ENCODE peak calls at places on chromosomes 6 and 20, in four cellular contexts. T, S, P and V are unnamed samples. For H3K36me3, the result is how much of the 10 kb centered on the place peaks cover.

GRCh38 chr6:5030596-5031136 is 26.8 kb upstream of the RPP40 start:
- DNase-seq in S (peak), T (peak), P (peak), V (peak)

GRCh38 chr6:159594750-159595117 is 98.3 kb downstream of the SOD2 start:
- DNase-seq in S (no peak), P (no peak), T (no peak), V (no peak)

GRCh38 chr20:50532231-50532630 is 22.0 kb downstream of the PTPN1 start:
- DNase-seq in S (no peak), P (no peak), T (no peak), V (no peak)

GRCh38 chr20:35013421-35014411 is 58.0 kb downstream of the MYH7B start:
- DNase-seq in P (no peak), T (no peak), S (no peak), V (peak)

GRCh38 chr20:31968299-31969126 is 562 bp downstream of the XKR7 start:
- DNase-seq in P (peak), S (peak), T (peak), V (peak)

GRCh38 chr6:96939019-96939805 is 14.7 kb downstream of the KLHL32 start:
- DNase-seq in S (no peak), P (no peak), T (no peak), V (no peak)

GRCh38 chr6:24228681-24229255 is 102.8 kb downstream of the NRSN1 start:
- DNase-seq in T (no peak), S (no peak), P (no peak), V (no peak)

GRCh38 chr6:71585472-71585871 is 296.9 kb downstream of the OGFRL1 start:
- DNase-seq in P (no peak), T (no peak), S (no peak), V (no peak)

GRCh38 chr20:5095454-5095853 is 24.3 kb downstream of the PCNA start:
- DNase-seq in S (no peak), T (no peak), P (no peak), V (peak)

GRCh38 chr20:51299413-51299812 is 243.1 kb downstream of the NFATC2 start:
- DNase-seq in P (no peak), T (no peak), S (no peak), V (no peak)

GRCh38 chr6:156175971-156176421 is 601.2 kb upstream of the ARID1B start:
- DNase-seq in P (peak), T (no peak), S (peak), V (no peak)

GRCh38 chr6:27178860-27179259 is 68.6 kb upstream of the PRSS16 start:
- DNase-seq in P (no peak), S (no peak), T (no peak), V (no peak)

GRCh38 chr20:48730977-48731376 is 96.8 kb downstream of the PREX1 start:
- DNase-seq in T (no peak), P (no peak), S (no peak), V (no peak)

GRCh38 chr20:59634435-59635005 is 30.2 kb downstream of the PHACTR3 start:
- DNase-seq in S (no peak), T (no peak), P (no peak), V (no peak)

GRCh38 chr20:58179432-58180099 is 48.9 kb downstream of the ANKRD60 start:
- DNase-seq in S (peak), T (peak), P (peak), V (peak)

GRCh38 chr20:48718914-48719578 is 108.8 kb downstream of the PREX1 start:
- DNase-seq in T (no peak), P (no peak), S (no peak), V (no peak)

GRCh38 chr6:67615796-67616195 is 1019.3 kb upstream of the ADGRB3 start:
- DNase-seq in T (no peak), P (no peak), S (no peak), V (no peak)

GRCh38 chr20:46011631-46012482 is 3.1 kb downstream of the MMP9 start:
- DNase-seq in S (peak), T (no peak), P (peak), V (peak)

GRCh38 chr20:63317061-63317460 is 24.1 kb downstream of the COL20A1 start:
- DNase-seq in P (no peak), T (no peak), S (no peak), V (peak)

GRCh38 chr6:15996030-15996429 is 132.9 kb upstream of the MYLIP start:
- DNase-seq in P (no peak), S (no peak), T (no peak), V (no peak)

GRCh38 chr6:45818655-45819054 is 197.0 kb downstream of the CLIC5 start:
- DNase-seq in T (no peak), S (no peak), P (no peak), V (no peak)

GRCh38 chr6:53441761-53442160 is 93.0 kb upstream of the ELOVL5 start:
- DNase-seq in T (no peak), P (no peak), S (no peak), V (no peak)

GRCh38 chr20:5220334-5221077 is 93.7 kb downstream of the CDS2 start:
- DNase-seq in P (no peak), T (no peak), S (no peak), V (no peak)

GRCh38 chr6:138404666-138405337 is 779 bp downstream of the HEBP2 start:
- DNase-seq in S (no peak), T (no peak), P (peak), V (no peak)

GRCh38 chr6:55276745-55277627 is 50.3 kb upstream of the GFRAL start:
- DNase-seq in T (no peak), S (peak), P (peak), V (no peak)

GRCh38 chr20:14142964-14143627 is 147.8 kb downstream of the MACROD2 start:
- DNase-seq in P (no peak), S (no peak), T (no peak), V (no peak)

GRCh38 chr6:84329077-84329476 is 101.6 kb upstream of the CEP162 start:
- DNase-seq in T (no peak), P (no peak), S (no peak), V (no peak)

GRCh38 chr6:132973556-132973993 is 159.2 kb downstream of the RPS12 start:
- DNase-seq in S (no peak), P (no peak), T (no peak), V (no peak)

GRCh38 chr6:126302191-126302590 is 37.7 kb upstream of the CENPW start:
- DNase-seq in S (no peak), T (no peak), P (no peak), V (no peak)

GRCh38 chr20:49983123-49983847 is 505 bp downstream of the SNAI1 start:
- DNase-seq in S (no peak), T (no peak), P (no peak), V (no peak)

GRCh38 chr20:44412402-44413144 is 57.1 kb downstream of the HNF4A start:
- DNase-seq in S (no peak), P (no peak), T (no peak), V (no peak)

GRCh38 chr6:153129873-153130514 is 1.1 kb downstream of the RGS17 start:
- DNase-seq in S (no peak), T (no peak), P (no peak), V (no peak)

GRCh38 chr6:46832816-46833215 is 39.6 kb downstream of the MEP1A start:
- DNase-seq in T (no peak), P (no peak), S (no peak), V (no peak)

GRCh38 chr6:151870375-151870774 is 62.9 kb downstream of the ESR1 start:
- DNase-seq in T (no peak), S (no peak), P (no peak), V (no peak)

GRCh38 chr20:25227317-25227831 is 20.5 kb upstream of the PYGB start:
- DNase-seq in S (peak), P (no peak), T (no peak), V (no peak)

GRCh38 chr20:35523298-35523888 is 6.1 kb downstream of the C20orf173 start:
- DNase-seq in P (no peak), S (no peak), T (no peak), V (no peak)

GRCh38 chr20:61896058-61896961 is 169.4 kb downstream of the TAF4 start:
- DNase-seq in T (no peak), P (no peak), S (no peak), V (no peak)

GRCh38 chr20:3563548-3564177 is 92.8 kb downstream of the ATRN start:
- DNase-seq in S (no peak), T (no peak), P (no peak), V (no peak)

GRCh38 chr6:30231067-30231466 is 17.9 kb upstream of the TRIM26 start:
- DNase-seq in S (no peak), P (no peak), T (no peak), V (no peak)

GRCh38 chr6:134844120-134844519 is 105.8 kb downstream of the ALDH8A1 start:
- DNase-seq in S (no peak), P (no peak), T (no peak), V (no peak)
- H3K36me3 ChIP-seq in S (under half), P (under half), T (under half), V (under half)

DNA sequence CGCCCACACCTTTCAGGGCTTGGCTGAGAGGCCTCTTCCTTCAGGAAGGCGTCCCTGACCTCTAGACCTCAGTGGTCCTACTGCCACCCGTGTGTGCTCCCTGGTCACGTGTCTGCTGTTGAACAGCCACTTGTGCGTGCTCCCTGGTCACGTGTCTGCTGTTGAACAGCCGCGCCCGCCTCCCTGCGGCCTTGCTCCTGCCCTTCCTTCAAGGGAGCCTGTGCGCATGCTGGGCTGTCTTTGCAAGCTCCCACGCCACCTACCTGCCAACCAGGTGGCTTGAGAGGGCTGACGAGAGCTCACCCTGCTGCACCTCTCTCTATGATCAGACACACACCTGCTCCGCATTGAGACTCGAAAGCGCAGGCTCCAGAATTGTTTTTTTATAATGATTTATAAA is 179.3 kb downstream of the BMP7 start:
- DNase-seq in T (no peak), P (peak), S (no peak), V (no peak)
- TF ChIP-seq CTCF in T (no peak), P (no peak), S (no peak), V (no peak)

DNA sequence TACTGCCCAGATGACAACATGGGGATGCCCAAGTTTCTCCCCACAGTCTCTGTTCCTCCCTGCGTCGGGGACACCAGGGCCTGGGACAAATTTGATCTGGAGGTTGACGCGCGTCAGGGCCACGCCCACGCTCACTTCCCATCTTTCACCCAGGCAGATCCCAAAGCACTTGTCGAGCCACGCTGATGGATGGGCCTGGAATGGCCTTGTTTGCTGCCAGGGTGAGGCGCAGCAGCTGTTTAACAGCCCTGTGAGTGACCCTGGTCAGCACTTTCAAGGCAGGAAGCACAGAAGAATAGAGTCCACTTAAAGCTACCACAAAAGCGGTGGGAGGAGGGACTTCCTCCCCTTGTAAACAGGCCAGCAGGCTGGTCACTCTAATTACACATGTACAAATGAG is 324.7 kb upstream of the JARID2 start:
- DNase-seq in S (peak), P (peak), T (no peak), V (peak)
- H3K27ac ChIP-seq in S (peak), P (peak), T (peak), V (no peak)

DNA sequence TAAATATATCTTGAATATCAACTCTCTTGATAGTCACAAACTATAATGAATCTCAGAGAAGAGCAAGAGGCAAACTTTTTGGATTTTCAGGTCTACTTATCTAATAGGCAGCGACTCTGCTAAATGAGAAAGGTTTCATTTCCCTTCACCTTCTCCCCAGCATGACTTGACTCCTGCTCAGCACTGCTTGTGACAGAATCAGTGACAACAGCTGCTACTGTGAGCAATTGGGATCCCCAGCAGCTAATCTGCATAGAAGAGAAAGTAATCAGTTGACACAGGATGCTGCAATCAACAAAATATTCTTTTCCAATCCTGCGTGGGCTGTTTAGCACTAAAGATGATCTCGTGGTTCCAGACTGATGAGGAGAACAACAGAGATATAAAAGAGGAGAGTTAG is 205.5 kb downstream of the MMUT start:
- DNase-seq in T (no peak), P (no peak), S (no peak), V (no peak)
- H3K36me3 ChIP-seq in T (under half), P (under half), S (under half), V (under half)

GRCh38 chr6:10401004-10401536 is 13.8 kb downstream of the TFAP2A start:
- DNase-seq in S (no peak), T (no peak), P (no peak), V (no peak)
- TF ChIP-seq CTCF in S (no peak), T (no peak), P (no peak), V (no peak)

DNA sequence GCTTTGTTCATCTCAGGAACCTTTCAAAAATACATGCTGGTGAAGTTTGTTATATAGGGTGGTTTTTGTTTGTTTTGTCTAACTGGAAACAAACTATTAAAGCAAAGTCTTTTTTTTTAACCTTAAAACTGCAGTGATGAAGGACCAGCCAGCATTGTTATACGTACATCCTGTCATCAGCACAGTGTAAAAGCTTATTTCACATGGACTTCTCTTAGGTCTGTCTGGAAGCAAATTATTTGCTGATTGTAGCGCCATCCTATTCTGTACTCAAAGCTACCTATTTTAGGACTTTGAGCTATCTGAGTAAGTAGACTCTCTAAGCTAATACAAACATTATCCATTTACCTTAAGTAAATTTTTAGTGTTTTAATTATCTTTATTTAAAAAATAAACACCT is 61.7 kb downstream of the SNX9 start:
- DNase-seq in S (no peak), P (no peak), T (no peak), V (no peak)
- H3K27ac ChIP-seq in S (no peak), P (no peak), T (no peak), V (no peak)

DNA sequence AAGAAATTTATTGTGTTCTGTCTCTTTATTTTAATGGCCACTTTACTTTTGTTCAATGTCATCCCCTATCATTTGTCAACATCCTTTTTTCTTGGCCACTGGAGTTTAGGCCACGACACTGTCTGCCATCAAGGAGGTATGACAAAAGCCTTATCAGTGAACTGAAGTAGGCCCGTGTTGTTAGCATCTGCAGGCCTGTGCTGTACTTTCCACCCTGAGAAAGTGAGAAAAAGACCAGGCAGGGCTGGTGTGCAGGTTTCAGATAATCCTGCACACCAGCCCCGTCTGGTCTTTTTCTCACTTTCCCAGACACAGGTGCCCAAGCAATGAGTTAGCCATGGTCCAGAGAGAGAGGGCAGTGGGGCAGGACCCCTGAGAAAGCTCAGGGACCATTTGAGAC is 57.6 kb downstream of the GOPC start:
- DNase-seq in S (no peak), T (no peak), P (no peak), V (no peak)
- H3K36me3 ChIP-seq in S (half or more), T (under half), P (under half), V (under half)